ENCODE peak calls at places on chromosomes 5 and 9, in five cellular contexts. X, U, O, P and F are unnamed samples.
A peak's percentile ranks its signal among the peaks of the same experiment; 100 is the strongest.

GRCh38 chr5:14204785-14205321 is 61.7 kb downstream of the TRIO start:
- DNase-seq in X (peak; percentile 93), U (peak; percentile 50), O (peak; percentile 67), P (peak; percentile 88), F (peak; percentile 77)

GRCh38 chr5:84113246-84114118 is 271.2 kb downstream of the EDIL3 start:
- DNase-seq in X (no peak), U (no peak), O (no peak), P (no peak), F (no peak)

GRCh38 chr9:70420267-70421019 is 6.0 kb upstream of the KLF9 start:
- DNase-seq in X (peak; percentile 91), U (peak; percentile 94), O (no peak), P (peak; percentile 86), F (peak; percentile 97)

GRCh38 chr5:132641241-132641723 is 16.7 kb upstream of the IL13 start:
- DNase-seq in X (no peak), U (no peak), O (no peak), P (no peak), F (no peak)

GRCh38 chr5:9388941-9389674 is 156.8 kb downstream of the SEMA5A start:
- DNase-seq in X (no peak), U (no peak), O (no peak), P (no peak), F (no peak)

GRCh38 chr5:144451187-144451973 is 280.7 kb downstream of the KCTD16 start:
- DNase-seq in X (no peak), U (no peak), O (no peak), P (peak; percentile 78), F (no peak)

GRCh38 chr5:135203593-135204036 is 169.6 kb upstream of the PITX1 start:
- DNase-seq in X (no peak), U (no peak), O (no peak), P (peak; percentile 37), F (no peak)

GRCh38 chr9:98935064-98935463 is 8.6 kb upstream of the COL15A1 start:
- DNase-seq in X (no peak), U (no peak), O (no peak), P (peak; percentile 40), F (no peak)

GRCh38 chr5:135134686-135135381 is 100.8 kb upstream of the PITX1 start:
- DNase-seq in X (no peak), U (no peak), O (no peak), P (no peak), F (no peak)

GRCh38 chr9:114033397-114034103 is 44.5 kb downstream of the AMBP start:
- DNase-seq in X (peak; percentile 19), U (peak; percentile 26), O (no peak), P (peak; percentile 19), F (peak; percentile 59)

GRCh38 chr9:20620658-20621552 is 1.4 kb downstream of the MLLT3 start:
- DNase-seq in X (peak; percentile 54), U (peak; percentile 37), O (no peak), P (peak; percentile 53), F (peak; percentile 64)

GRCh38 chr5:134079748-134080581 is 34.5 kb upstream of the TCF7 start:
- DNase-seq in X (no peak), U (no peak), O (no peak), P (no peak), F (no peak)

GRCh38 chr5:128212206-128212788 is 128.7 kb downstream of the SLC12A2 start:
- DNase-seq in X (no peak), U (no peak), O (no peak), P (no peak), F (no peak)

GRCh38 chr5:57695179-57695578 is 212.6 kb upstream of the ACTBL2 start:
- DNase-seq in X (no peak), U (no peak), O (no peak), P (no peak), F (no peak)

GRCh38 chr9:114908104-114908621 is 22.2 kb downstream of the TNFSF8 start:
- DNase-seq in X (no peak), U (no peak), O (peak; percentile 37), P (no peak), F (no peak)

DNA sequence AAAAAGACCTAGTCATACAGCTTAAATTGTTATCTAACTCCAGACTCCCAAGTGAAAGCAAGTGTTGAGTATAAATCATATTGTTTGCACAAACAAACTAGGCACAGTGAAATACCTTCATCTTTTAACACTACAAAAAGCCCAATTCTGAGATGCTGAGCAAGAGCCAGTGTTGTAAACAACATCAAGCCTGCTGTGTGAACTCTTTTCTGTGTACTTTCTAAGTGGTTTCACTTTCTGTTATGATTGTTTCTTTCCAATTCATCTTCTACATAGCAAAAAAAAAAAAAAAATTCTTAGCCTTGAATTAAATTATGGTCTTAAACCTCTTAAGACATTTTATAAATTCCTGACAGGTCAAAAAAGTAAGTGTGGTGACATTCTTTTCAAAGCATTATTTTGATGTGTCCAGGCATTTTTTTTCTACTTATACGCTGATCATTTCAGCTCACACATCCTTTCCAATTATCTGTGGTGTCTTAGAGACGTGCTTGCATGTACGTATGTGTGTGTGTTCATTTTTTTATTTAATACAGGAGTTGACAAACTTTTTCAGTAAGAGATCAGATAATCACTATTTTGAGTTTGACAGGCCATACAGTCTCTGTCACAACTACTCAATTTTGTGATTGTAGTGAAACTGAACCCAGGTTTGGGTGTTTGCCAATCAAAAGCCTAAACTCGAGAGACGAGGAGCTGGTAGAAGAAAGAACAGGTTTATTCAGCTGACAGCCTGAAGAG is 556.1 kb downstream of the CDH9 start:
- DNase-seq in X (no peak), U (no peak), O (no peak), P (no peak), F (no peak)
- H3K4me3 ChIP-seq in X (no peak overlapping the region), U (no peak overlapping the region), O (no peak overlapping the region), P (no peak overlapping the region), F (no peak overlapping the region)

GRCh38 chr5:172044631-172045314 is 38.3 kb upstream of the FBXW11 start:
- DNase-seq in X (no peak), U (no peak), O (no peak), P (no peak), F (no peak)
- TF ChIP-seq CTCF in X (no peak), U (no peak), O (no peak), P (no peak), F (no peak)

GRCh38 chr9:63817622-63818518 is 1467.1 kb downstream of the FOXD4L5 start:
- DNase-seq in X (peak; percentile 18), U (peak; percentile 72), O (no peak), P (peak; percentile 12), F (peak; percentile 79)
- H3K4me3 ChIP-seq in X (no peak overlapping the region), U (no peak overlapping the region), O (peak overlapping the region; percentile 34), P (peak overlapping the region; percentile 71), F (no peak overlapping the region)

DNA sequence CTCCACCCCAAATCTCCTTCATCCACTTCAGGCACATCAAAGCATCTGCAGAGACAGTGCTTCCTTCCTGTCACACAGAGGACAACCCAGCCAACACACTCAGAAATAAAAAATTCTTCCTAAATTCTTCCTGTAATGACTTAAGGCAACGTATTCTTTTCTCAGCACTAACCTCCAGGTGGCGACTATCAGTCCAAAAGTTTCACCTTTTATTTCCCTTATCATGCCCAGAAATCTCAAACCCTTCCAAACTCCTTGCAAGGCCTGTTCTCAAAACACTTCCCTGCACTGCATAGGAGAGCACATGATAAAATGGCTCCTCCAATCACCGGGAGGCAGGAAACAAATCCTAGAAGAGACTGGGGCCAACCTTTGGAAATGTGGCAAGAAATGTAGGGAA is 35.1 kb downstream of the SLIT3 start:
- DNase-seq in X (peak; percentile 24), U (no peak), O (no peak), P (no peak), F (no peak)
- TF ChIP-seq CTCF in X (peak; percentile 10), U (no peak), O (no peak), P (peak; percentile 14), F (no peak)

DNA sequence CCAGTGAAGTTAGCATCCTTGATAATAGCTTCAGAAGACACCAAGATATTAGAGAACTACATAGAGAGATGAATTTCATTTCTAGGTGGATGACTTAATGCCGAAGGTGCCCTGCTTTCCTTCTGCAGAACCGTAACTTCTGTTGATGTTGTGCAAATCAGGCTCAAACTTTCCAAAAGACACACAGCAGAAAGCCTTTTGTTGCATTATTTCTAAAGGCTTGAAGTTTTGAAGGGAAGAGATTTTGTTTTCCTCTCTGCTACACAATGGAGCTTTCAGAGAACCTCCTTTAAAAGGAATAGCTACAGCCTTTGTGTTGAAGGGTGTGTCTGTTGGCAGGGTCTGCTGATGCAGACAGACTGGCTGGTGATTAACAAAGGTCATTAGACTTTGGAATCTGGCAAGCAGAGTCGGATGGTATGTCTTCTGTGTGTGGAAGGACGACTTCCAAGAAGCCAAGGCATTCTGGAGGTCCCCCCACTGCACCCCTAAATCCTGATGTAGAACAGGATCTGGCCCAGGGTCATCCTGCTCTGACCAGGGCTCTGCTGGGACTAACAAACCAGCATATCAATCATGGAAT is 57.8 kb downstream of the ZNF462 start:
- DNase-seq in X (peak; percentile 44), U (no peak), O (no peak), P (peak; percentile 75), F (no peak)
- H3K4me3 ChIP-seq in X (no peak overlapping the region), U (no peak overlapping the region), O (no peak overlapping the region), P (peak overlapping the region; percentile 14), F (peak overlapping the region; percentile 27)

GRCh38 chr9:110142868-110143866 is 64.8 kb downstream of the C9orf152 start:
- DNase-seq in X (peak; percentile 26), U (no peak), O (no peak), P (peak; percentile 46), F (no peak)
- TF ChIP-seq CTCF in X (no peak), U (no peak), O (no peak), P (no peak), F (no peak)

DNA sequence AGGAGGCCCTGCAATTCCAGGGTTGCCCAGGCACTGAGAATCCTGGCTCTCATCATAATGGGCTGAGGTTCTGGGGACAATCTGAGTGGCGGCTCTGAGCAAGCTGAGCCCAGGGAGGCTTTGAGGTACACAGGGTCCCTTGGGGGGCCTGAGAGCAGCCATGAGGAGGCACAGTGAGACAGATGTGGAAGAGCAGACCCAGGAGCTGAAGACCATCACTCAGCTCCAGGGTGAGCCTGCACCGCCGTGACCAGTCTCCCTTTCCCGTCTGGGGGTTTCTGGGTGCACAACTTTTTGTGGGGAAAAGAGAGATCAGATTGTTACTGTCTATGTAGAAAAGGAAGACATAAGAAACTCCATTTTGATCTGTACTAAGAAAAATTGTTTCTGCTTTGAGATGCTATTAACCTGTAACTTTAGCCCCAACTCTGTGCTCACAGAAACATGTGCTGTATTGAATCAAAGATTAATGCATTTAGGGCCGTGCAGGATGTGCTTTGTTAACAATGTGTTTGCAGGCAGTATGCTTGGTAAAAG is at the start of gene CCDC183:
- DNase-seq in X (no peak), U (no peak), O (no peak), P (no peak), F (no peak)
- H3K4me3 ChIP-seq in X (no peak within 1 kb of the TSS), U (no peak within 1 kb of the TSS), O (no peak within 1 kb of the TSS), P (no peak within 1 kb of the TSS), F (no peak within 1 kb of the TSS)

GRCh38 chr5:67188274-67188857 is 8.2 kb downstream of the CD180 start:
- DNase-seq in X (no peak), U (no peak), O (no peak), P (no peak), F (no peak)

GRCh38 chr5:67190856-67191255 is 5.7 kb downstream of the CD180 start:
- DNase-seq in X (no peak), U (no peak), O (no peak), P (no peak), F (no peak)

GRCh38 chr5:67190443-67190842 is 6.2 kb downstream of the CD180 start:
- DNase-seq in X (no peak), U (no peak), O (no peak), P (no peak), F (no peak)

GRCh38 chr5:67183859-67184258 is 12.7 kb downstream of the CD180 start:
- DNase-seq in X (no peak), U (no peak), O (no peak), P (no peak), F (no peak)

GRCh38 chr5:67187318-67187717 is 9.3 kb downstream of the CD180 start:
- DNase-seq in X (no peak), U (no peak), O (no peak), P (no peak), F (no peak)
- TF ChIP-seq CTCF in X (no peak), U (no peak), O (no peak), P (no peak), F (no peak)